ENCODE peak calls at places on chromosomes 7 and 10, in six cellular contexts. X, A, U, H, J and O are unnamed samples.

GRCh38 chr7:151309306-151309705 is 32.3 kb upstream of the NUB1 start:
- DNase-seq in X (no peak), H (no peak), J (no peak), U (no peak), A (peak), O (no peak)

GRCh38 chr7:144835166-144835611 is 664 bp downstream of the TPK1 start:
- DNase-seq in J (no peak), H (peak), X (peak), A (no peak), U (peak), O (peak)

GRCh38 chr7:29345590-29345989 is 151.0 kb downstream of the CHN2 start:
- DNase-seq in A (no peak), J (no peak), X (peak), H (peak), U (no peak), O (no peak)

GRCh38 chr7:43169076-43169475 is 56.6 kb downstream of the HECW1 start:
- DNase-seq in A (no peak), U (no peak), X (no peak), J (no peak), H (no peak), O (no peak)

GRCh38 chr10:29407280-29407858 is 118.5 kb downstream of the LYZL1 start:
- DNase-seq in H (no peak), X (no peak), U (no peak), A (no peak), J (no peak), O (no peak)

GRCh38 chr10:84193846-84194423 is 402 bp upstream of the CDHR1 start:
- DNase-seq in J (no peak), X (no peak), U (no peak), A (no peak), H (no peak), O (no peak)

GRCh38 chr10:60910543-60910942 is 33.4 kb downstream of the RHOBTB1 start:
- DNase-seq in X (no peak), J (no peak), H (no peak), U (no peak), A (no peak), O (no peak)

GRCh38 chr7:123682690-123683089 is 27.0 kb downstream of the LMOD2 start:
- DNase-seq in A (no peak), X (peak), H (peak), J (peak), U (no peak), O (no peak)

GRCh38 chr10:47260505-47261111 is 39.4 kb upstream of the GDF10 start:
- DNase-seq in H (peak), X (no peak), J (no peak), U (no peak), A (no peak), O (no peak)

GRCh38 chr10:34172936-34173533 is 642.1 kb downstream of the PARD3 start:
- DNase-seq in H (no peak), X (no peak), A (no peak), J (no peak), U (no peak), O (no peak)

GRCh38 chr7:74284781-74285259 is 4.4 kb upstream of the CLIP2 start:
- DNase-seq in A (no peak), J (no peak), X (peak), H (no peak), U (no peak), O (no peak)

GRCh38 chr7:71846160-71846559 is 566.0 kb downstream of the CALN1 start:
- DNase-seq in X (no peak), H (no peak), U (no peak), J (no peak), A (no peak), O (no peak)

GRCh38 chr10:34145751-34146150 is 669.3 kb downstream of the PARD3 start:
- DNase-seq in U (no peak), A (no peak), J (no peak), X (no peak), H (no peak), O (no peak)

GRCh38 chr10:111600772-111601171 is 523.9 kb downstream of the ADRA2A start:
- DNase-seq in U (no peak), J (no peak), H (no peak), X (no peak), A (no peak), O (no peak)

GRCh38 chr10:37975407-37975991 is 948 bp downstream of the ZNF25 start:
- DNase-seq in A (no peak), U (no peak), H (peak), X (peak), J (peak), O (no peak)

GRCh38 chr7:22267989-22268615 is 88.9 kb downstream of the RAPGEF5 start:
- DNase-seq in X (peak), A (no peak), U (no peak), H (no peak), J (no peak), O (no peak)

GRCh38 chr10:133614830-133615580 is 11.6 kb downstream of the FRG2B start:
- DNase-seq in U (no peak), X (no peak), H (no peak), A (no peak), J (no peak), O (no peak)

GRCh38 chr7:126780993-126781392 is 471.7 kb downstream of the GRM8 start:
- DNase-seq in H (no peak), J (no peak), U (no peak), A (no peak), X (no peak), O (no peak)

GRCh38 chr7:103771294-103771693 is 218.2 kb downstream of the RELN start:
- DNase-seq in U (no peak), X (no peak), J (no peak), H (no peak), A (no peak), O (no peak)

GRCh38 chr7:73977626-73978618 is 50.1 kb upstream of the ELN start:
- DNase-seq in U (no peak), H (no peak), X (no peak), J (no peak), A (peak), O (no peak)

GRCh38 chr7:39741942-39742623 is 118.7 kb downstream of the RALA start:
- DNase-seq in X (no peak), A (peak), U (no peak), J (peak), H (peak), O (peak)

GRCh38 chr10:75818552-75818951 is 387.1 kb downstream of the LRMDA start:
- DNase-seq in J (no peak), X (no peak), H (no peak), A (no peak), U (no peak), O (no peak)

GRCh38 chr10:117934477-117934876 is 112.3 kb downstream of the RAB11FIP2 start:
- DNase-seq in H (no peak), X (no peak), J (no peak), A (no peak), U (no peak), O (no peak)

GRCh38 chr10:22693371-22693784 is 21.0 kb downstream of the PIP4K2A start:
- DNase-seq in X (no peak), J (no peak), H (peak), A (no peak), U (no peak), O (no peak)

GRCh38 chr7:129571201-129571600 is 40.3 kb upstream of the NRF1 start:
- DNase-seq in J (no peak), X (no peak), A (no peak), U (no peak), H (no peak), O (no peak)

GRCh38 chr7:108455524-108455832 is 758 bp downstream of the NRCAM start:
- DNase-seq in H (no peak), J (no peak), A (no peak), U (no peak), X (no peak), O (no peak)

GRCh38 chr10:33252794-33253203 is 81.7 kb downstream of the NRP1 start:
- DNase-seq in J (no peak), X (no peak), H (no peak), A (no peak), U (no peak), O (no peak)

GRCh38 chr10:46308113-46308415 is 21.3 kb downstream of the ANTXRL start:
- DNase-seq in U (no peak), H (no peak), X (no peak), J (no peak), A (no peak), O (no peak)

GRCh38 chr10:77927343-77928256 is 1.0 kb upstream of the DLG5 start:
- DNase-seq in X (no peak), A (no peak), H (no peak), J (no peak), U (no peak), O (no peak)